ENCODE peak calls at places on chromosomes 2 and 18, in six cellular contexts. L, Q, E, O, G and R are unnamed samples. For H3K9me3, the result is how much of the 10 kb centered on the place peaks cover.

GRCh38 chr2:76391663-76392062 is 680.9 kb upstream of the GCFC2 start:
- DNase-seq in O (no peak), Q (no peak), L (no peak), G (no peak), E (no peak), R (no peak)

GRCh38 chr18:26717123-26717522 is 148.4 kb downstream of the AQP4 start:
- DNase-seq in O (no peak), G (no peak), E (no peak), L (no peak), Q (no peak), R (no peak)

GRCh38 chr18:27964811-27965210 is 212.1 kb downstream of the CDH2 start:
- DNase-seq in O (no peak), E (no peak), G (no peak), Q (no peak), L (no peak), R (no peak)

GRCh38 chr2:232979871-232980461 is 33.1 kb downstream of the NGEF start:
- DNase-seq in Q (no peak), E (no peak), L (no peak), O (peak), G (peak), R (no peak)

GRCh38 chr2:217831306-217831705 is 171.5 kb downstream of the TNS1 start:
- DNase-seq in L (no peak), Q (no peak), O (no peak), E (no peak), G (no peak), R (no peak)

GRCh38 chr2:66789741-66790140 is 354.8 kb downstream of the MEIS1 start:
- DNase-seq in Q (no peak), L (no peak), O (no peak), G (no peak), E (no peak), R (no peak)

GRCh38 chr2:42028571-42029148 is 19.2 kb upstream of the PKDCC start:
- DNase-seq in L (no peak), G (no peak), E (no peak), O (no peak), Q (peak), R (no peak)

GRCh38 chr18:52367962-52368745 is 28.2 kb downstream of the DCC start:
- DNase-seq in E (no peak), L (no peak), Q (no peak), G (no peak), O (no peak), R (no peak)

GRCh38 chr2:109663721-109664120 is 49.6 kb downstream of the SOWAHC start:
- DNase-seq in O (no peak), E (no peak), Q (peak), L (no peak), G (no peak), R (no peak)

GRCh38 chr2:203534486-203535077 is 519 bp downstream of the RAPH1 start:
- DNase-seq in E (no peak), L (peak), Q (no peak), G (peak), O (no peak), R (peak)

GRCh38 chr2:74573747-74574562 is 19.4 kb downstream of the DOK1 start:
- DNase-seq in E (no peak), Q (no peak), G (peak), O (no peak), L (no peak), R (no peak)

GRCh38 chr2:160269365-160269764 is 69.3 kb upstream of the ITGB6 start:
- DNase-seq in G (no peak), O (no peak), E (peak), Q (no peak), L (no peak), R (no peak)

GRCh38 chr2:199717587-199717907 is 133.4 kb downstream of the FTCDNL1 start:
- DNase-seq in O (no peak), L (no peak), Q (no peak), G (no peak), E (no peak), R (no peak)

GRCh38 chr2:48356701-48357322 is 173.1 kb upstream of the STON1 start:
- DNase-seq in E (no peak), Q (no peak), G (peak), L (peak), O (no peak), R (no peak)

GRCh38 chr2:104914509-104914908 is 60.6 kb downstream of the POU3F3 start:
- DNase-seq in O (no peak), E (no peak), G (no peak), L (no peak), Q (no peak), R (no peak)

GRCh38 chr2:30847329-30847728 is 40.1 kb upstream of the CAPN13 start:
- DNase-seq in L (no peak), Q (no peak), G (no peak), O (no peak), E (no peak), R (no peak)

DNA sequence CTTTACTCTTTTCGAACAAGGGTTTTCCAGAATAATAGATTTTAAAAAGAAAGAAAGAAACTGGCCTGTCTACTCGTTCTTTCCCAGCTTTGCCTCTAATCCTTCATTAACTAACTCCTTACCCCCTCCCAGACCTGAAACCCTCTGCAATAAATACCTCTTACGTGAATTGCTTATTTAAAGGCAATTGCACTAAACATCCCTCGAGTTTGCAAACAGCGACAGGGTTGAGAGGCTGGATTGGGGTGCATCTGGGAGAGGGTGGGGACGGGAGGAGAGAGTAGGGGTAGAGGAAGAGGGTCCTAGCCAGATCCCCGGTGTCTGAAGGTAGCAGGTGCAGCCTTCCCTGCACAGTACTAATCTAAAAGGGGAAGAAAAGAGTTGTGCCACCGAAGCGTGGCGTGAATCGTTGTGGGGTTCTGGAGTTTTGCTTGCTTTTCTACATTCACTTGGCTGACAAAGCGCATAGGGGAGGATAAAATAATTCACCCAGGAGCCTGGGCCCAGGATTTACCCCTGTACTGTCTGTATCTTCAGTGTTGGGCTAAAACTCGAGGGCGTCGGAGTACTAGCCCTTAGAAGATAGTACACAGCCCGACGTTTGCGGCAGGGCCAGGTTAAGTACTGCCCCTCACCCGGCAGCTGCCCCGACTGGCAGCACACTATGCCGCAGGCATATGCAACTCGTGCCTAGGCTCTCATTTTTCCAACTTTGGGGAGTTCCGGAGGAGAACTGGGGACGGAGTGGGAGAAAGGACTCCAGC is 1.9 kb upstream of the NEUROD1 start:
- DNase-seq in O (no peak), Q (no peak), L (no peak), E (no peak), G (no peak), R (no peak)
- H3K9me3 ChIP-seq in O (under half), Q (under half), L (under half), E (under half), G (under half), R (under half)

DNA sequence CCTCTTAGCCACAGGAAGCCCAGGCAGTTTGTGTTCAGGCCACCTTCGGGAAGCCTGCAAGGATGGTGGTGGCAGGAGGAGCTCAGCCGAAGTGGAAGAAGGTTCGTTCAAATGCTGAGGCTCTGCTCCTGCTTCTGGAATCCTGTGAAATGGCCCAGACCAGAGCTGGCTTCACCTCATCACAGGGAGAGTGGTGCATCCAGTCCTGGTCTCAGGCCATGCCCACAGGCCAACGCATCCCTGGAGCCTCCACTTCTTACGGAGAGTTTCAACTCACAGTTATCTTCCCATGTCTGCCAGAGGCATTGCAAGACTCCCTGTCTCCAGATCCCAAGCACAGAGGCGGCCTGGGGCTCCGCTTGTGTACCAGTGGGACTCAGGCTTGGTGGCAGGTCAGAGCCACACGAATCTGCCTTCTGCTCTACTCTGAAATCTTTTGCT is 82.3 kb downstream of the NDUFA10 start:
- DNase-seq in Q (no peak), O (peak), L (no peak), E (peak), G (no peak), R (peak)
- H3K9me3 ChIP-seq in Q (under half), O (under half), L (under half), E (under half), G (under half), R (under half)

DNA sequence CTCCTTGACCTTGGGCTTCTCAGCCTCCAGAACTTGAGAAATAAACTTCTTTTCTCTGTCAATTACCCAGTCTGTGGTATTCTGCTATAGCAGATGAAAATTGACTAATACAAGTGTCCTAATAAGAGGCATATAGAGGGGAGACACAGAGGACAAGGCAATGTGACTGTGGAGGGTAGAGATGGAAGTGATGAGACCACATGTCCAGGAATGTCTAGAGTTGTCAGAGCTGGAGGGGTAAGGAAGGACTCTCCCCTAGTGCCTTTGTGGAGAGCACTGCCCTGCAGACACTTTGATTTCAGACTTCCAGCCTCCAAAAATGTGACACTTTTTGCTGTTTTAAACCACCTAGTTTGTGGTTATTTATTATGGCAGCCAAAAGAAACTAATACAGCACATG is 74.4 kb downstream of the ACKR3 start:
- DNase-seq in E (no peak), Q (no peak), G (no peak), L (no peak), O (no peak), R (no peak)
- H3K9me3 ChIP-seq in E (under half), Q (under half), G (under half), L (under half), O (under half), R (under half)

DNA sequence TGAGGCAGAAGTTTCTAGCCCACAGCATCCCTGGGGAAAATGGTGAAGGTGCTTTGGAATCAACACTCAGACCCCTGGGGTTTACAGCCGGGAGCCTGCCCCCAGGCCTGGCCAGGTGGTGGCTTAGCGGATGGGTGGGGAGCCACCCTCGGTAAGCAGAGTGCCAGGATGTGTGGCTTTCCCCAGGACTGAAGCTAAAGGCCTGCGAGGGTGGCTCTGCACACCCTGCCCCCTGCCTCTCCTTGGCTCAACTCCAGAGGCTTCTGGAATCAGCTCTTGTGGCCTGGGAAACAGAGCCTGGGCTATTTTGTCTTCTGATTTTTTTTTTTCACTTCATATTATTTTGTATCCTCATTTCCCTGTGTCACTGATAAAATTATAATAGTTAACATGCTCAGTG is 79.8 kb downstream of the RHOB start:
- DNase-seq in O (no peak), Q (no peak), E (no peak), G (no peak), L (no peak), R (no peak)
- H3K9me3 ChIP-seq in O (under half), Q (under half), E (under half), G (under half), L (under half), R (under half)

GRCh38 chr2:107467414-107467813 is 359.3 kb upstream of the RGPD4 start:
- DNase-seq in E (no peak), Q (no peak), L (no peak), O (no peak), G (no peak), R (no peak)
- H3K9me3 ChIP-seq in E (under half), Q (under half), L (under half), O (under half), G (under half), R (under half)

GRCh38 chr18:61851940-61852451 is 40.8 kb downstream of the RNF152 start:
- DNase-seq in Q (no peak), E (no peak), O (no peak), L (no peak), G (no peak), R (no peak)

GRCh38 chr18:61850756-61851155 is 42.1 kb downstream of the RNF152 start:
- DNase-seq in E (no peak), G (no peak), L (no peak), Q (no peak), O (no peak), R (no peak)

GRCh38 chr18:61851279-61851678 is 41.5 kb downstream of the RNF152 start:
- DNase-seq in O (no peak), G (no peak), E (no peak), L (no peak), Q (no peak), R (no peak)

GRCh38 chr18:61854578-61854977 is 38.2 kb downstream of the RNF152 start:
- DNase-seq in G (no peak), Q (no peak), O (no peak), L (no peak), E (no peak), R (no peak)

GRCh38 chr18:61852496-61852895 is 40.3 kb downstream of the RNF152 start:
- DNase-seq in Q (no peak), E (no peak), G (no peak), O (no peak), L (no peak), R (no peak)
- H3K9me3 ChIP-seq in Q (under half), E (under half), G (under half), O (under half), L (under half), R (under half)

GRCh38 chr2:209741953-209742352 is 29.7 kb upstream of the UNC80 start:
- DNase-seq in Q (no peak), G (no peak), L (no peak), E (no peak), O (no peak), R (no peak)
- H3K9me3 ChIP-seq in Q (under half), G (under half), L (under half), E (under half), O (under half), R (under half)